ENCODE peak calls at places on chromosomes 12 and 14, in six cellular contexts. V is iris pigment epithelial cell, I is right cardiac atrium, Z is NCI-H345, H is H9, J is ELR. E is an unnamed sample.

GRCh38 chr14:55628426-55628825 is 48.4 kb downstream of the KTN1 start:
- DNase-seq in J (peak), V (peak), H (no peak), I (no peak), Z (no peak), E (no peak)

GRCh38 chr14:56025191-56025590 is 93.0 kb upstream of the PELI2 start:
- DNase-seq in J (no peak), H (no peak), Z (no peak), I (no peak), V (no peak), E (no peak)

GRCh38 chr12:66280573-66280972 is 21.7 kb upstream of the HELB start:
- DNase-seq in I (no peak), J (no peak), Z (no peak), V (no peak), H (no peak), E (no peak)

GRCh38 chr12:117235261-117235660 is 45.0 kb upstream of the FBXO21 start:
- DNase-seq in Z (no peak), H (no peak), V (no peak), I (no peak), J (no peak), E (no peak)

GRCh38 chr12:13135336-13136178 is 32.1 kb upstream of the GSG1 start:
- DNase-seq in H (peak), V (peak), J (peak), Z (no peak), I (peak), E (no peak)

GRCh38 chr12:27622436-27623185 is 73.6 kb upstream of the REP15 start:
- DNase-seq in V (peak), J (peak), I (no peak), Z (no peak), H (no peak), E (no peak)

GRCh38 chr12:12024958-12025682 is 45.6 kb upstream of the BCL2L14 start:
- DNase-seq in V (no peak), Z (no peak), I (no peak), J (no peak), H (no peak), E (no peak)

GRCh38 chr12:107591095-107591375 is 94.6 kb upstream of the PWP1 start:
- DNase-seq in Z (no peak), J (no peak), H (no peak), I (no peak), V (no peak), E (no peak)

GRCh38 chr14:30417121-30417520 is 141.8 kb upstream of the G2E3 start:
- DNase-seq in I (no peak), J (no peak), H (no peak), Z (no peak), V (peak), E (no peak)